ENCODE peak calls at places on chromosomes 6 and 20, in four cellular contexts. Q is mammary epithelial cell, R is RWPE2, O is psoas muscle. W is an unnamed sample.

GRCh38 chr6:34149831-34150400 is 4.0 kb upstream of the GRM4 start:
- DNase-seq in Q (no peak), R (peak), O (no peak), W (no peak)

GRCh38 chr6:36791553-36792171 is 47.6 kb downstream of the CPNE5 start:
- DNase-seq in Q (no peak), R (no peak), O (no peak), W (no peak)

GRCh38 chr6:158002249-158002950 is 20.7 kb downstream of the SYNJ2 start:
- DNase-seq in Q (peak), R (peak), O (no peak), W (no peak)

GRCh38 chr20:50151034-50151743 is 2.3 kb downstream of the PEDS1 start:
- DNase-seq in Q (peak), R (no peak), O (no peak), W (no peak)

GRCh38 chr6:45626087-45626891 is 248.6 kb upstream of the SUPT3H start:
- DNase-seq in Q (peak), R (peak), O (no peak), W (no peak)

GRCh38 chr6:156998824-156999330 is 221.7 kb downstream of the ARID1B start:
- DNase-seq in Q (no peak), R (no peak), O (no peak), W (no peak)

GRCh38 chr6:32087574-32088486 is 21.3 kb downstream of the TNXB start:
- DNase-seq in Q (peak), R (no peak), O (peak), W (peak)

GRCh38 chr6:78867370-78868040 is at the start of gene IRAK1BP1:
- DNase-seq in Q (peak), R (peak), O (peak), W (peak)

GRCh38 chr6:164163239-164163638 is 748.7 kb downstream of the QKI start:
- DNase-seq in Q (no peak), R (no peak), O (no peak), W (no peak)

GRCh38 chr6:119738425-119738824 is 388.9 kb upstream of the MAN1A1 start:
- DNase-seq in Q (no peak), R (no peak), O (no peak), W (no peak)

GRCh38 chr6:28597217-28597835 is 71.6 kb downstream of the GPX5 start:
- DNase-seq in Q (peak), R (no peak), O (no peak), W (peak)

GRCh38 chr20:17735959-17736621 is 36.3 kb downstream of the BANF2 start:
- DNase-seq in Q (no peak), R (no peak), O (no peak), W (no peak)

GRCh38 chr6:113095836-113096235 is 748.7 kb downstream of the RFPL4B start:
- DNase-seq in Q (no peak), R (no peak), O (no peak), W (no peak)

GRCh38 chr6:11918021-11918738 is 93.9 kb upstream of the HIVEP1 start:
- DNase-seq in Q (peak), R (no peak), O (no peak), W (no peak)

GRCh38 chr6:80433010-80433665 is 326.7 kb downstream of the BCKDHB start:
- DNase-seq in Q (no peak), R (no peak), O (no peak), W (no peak)

GRCh38 chr6:40733290-40733689 is 146.1 kb upstream of the LRFN2 start:
- DNase-seq in Q (no peak), R (no peak), O (no peak), W (no peak)

GRCh38 chr6:72084992-72085569 is 198.7 kb downstream of the RIMS1 start:
- DNase-seq in Q (no peak), R (no peak), O (no peak), W (no peak)

GRCh38 chr20:11814276-11814675 is 103.4 kb upstream of the BTBD3 start:
- DNase-seq in Q (peak), R (no peak), O (no peak), W (no peak)

GRCh38 chr20:41364236-41364855 is 2.3 kb downstream of the EMILIN3 start:
- DNase-seq in Q (no peak), R (peak), O (no peak), W (no peak)

GRCh38 chr20:53409177-53409576 is 184.5 kb downstream of the ZNF217 start:
- DNase-seq in Q (no peak), R (no peak), O (no peak), W (no peak)

GRCh38 chr6:133641111-133641510 is 247.8 kb upstream of the TCF21 start:
- DNase-seq in Q (no peak), R (no peak), O (no peak), W (no peak)

GRCh38 chr6:148944608-148945007 is 197.8 kb downstream of the UST start:
- DNase-seq in Q (no peak), R (no peak), O (no peak), W (no peak)

GRCh38 chr6:166496460-166496859 is 90.0 kb downstream of the RAMACL start:
- DNase-seq in Q (no peak), R (no peak), O (no peak), W (no peak)

GRCh38 chr20:21703740-21704407 is 1.6 kb upstream of the PAX1 start:
- DNase-seq in Q (no peak), R (no peak), O (no peak), W (no peak)

GRCh38 chr20:62303327-62304226 is 780 bp downstream of the ADRM1 start:
- DNase-seq in Q (peak), R (peak), O (no peak), W (peak)

GRCh38 chr6:4472953-4473642 is 303.1 kb upstream of the CDYL start:
- DNase-seq in Q (no peak), R (no peak), O (no peak), W (no peak)

GRCh38 chr6:135921176-135921575 is 69.7 kb downstream of the PDE7B start:
- DNase-seq in Q (no peak), R (no peak), O (no peak), W (no peak)

GRCh38 chr6:101853686-101854085 is 460.2 kb downstream of the GRIK2 start:
- DNase-seq in Q (no peak), R (no peak), O (no peak), W (no peak)

GRCh38 chr20:58293453-58293852 is 16.1 kb upstream of the RAB22A start:
- DNase-seq in Q (peak), R (no peak), O (no peak), W (no peak)

GRCh38 chr6:48490658-48491057 is 379.7 kb upstream of the PTCHD4 start:
- DNase-seq in Q (no peak), R (no peak), O (no peak), W (no peak)

GRCh38 chr6:81995548-81996289 is 243.2 kb upstream of the TENT5A start:
- DNase-seq in Q (peak), R (no peak), O (no peak), W (no peak)

GRCh38 chr20:24773751-24774201 is 175.3 kb upstream of the CST7 start:
- DNase-seq in Q (peak), R (no peak), O (no peak), W (no peak)

GRCh38 chr6:147837540-147837939 is 329.1 kb downstream of the SAMD5 start:
- DNase-seq in Q (no peak), R (no peak), O (no peak), W (no peak)

GRCh38 chr6:147841749-147842148 is 333.3 kb downstream of the SAMD5 start:
- DNase-seq in Q (no peak), R (no peak), O (no peak), W (no peak)
- H3K4me3 ChIP-seq in Q (no peak), R (no peak), O (no peak), W (no peak)

DNA sequence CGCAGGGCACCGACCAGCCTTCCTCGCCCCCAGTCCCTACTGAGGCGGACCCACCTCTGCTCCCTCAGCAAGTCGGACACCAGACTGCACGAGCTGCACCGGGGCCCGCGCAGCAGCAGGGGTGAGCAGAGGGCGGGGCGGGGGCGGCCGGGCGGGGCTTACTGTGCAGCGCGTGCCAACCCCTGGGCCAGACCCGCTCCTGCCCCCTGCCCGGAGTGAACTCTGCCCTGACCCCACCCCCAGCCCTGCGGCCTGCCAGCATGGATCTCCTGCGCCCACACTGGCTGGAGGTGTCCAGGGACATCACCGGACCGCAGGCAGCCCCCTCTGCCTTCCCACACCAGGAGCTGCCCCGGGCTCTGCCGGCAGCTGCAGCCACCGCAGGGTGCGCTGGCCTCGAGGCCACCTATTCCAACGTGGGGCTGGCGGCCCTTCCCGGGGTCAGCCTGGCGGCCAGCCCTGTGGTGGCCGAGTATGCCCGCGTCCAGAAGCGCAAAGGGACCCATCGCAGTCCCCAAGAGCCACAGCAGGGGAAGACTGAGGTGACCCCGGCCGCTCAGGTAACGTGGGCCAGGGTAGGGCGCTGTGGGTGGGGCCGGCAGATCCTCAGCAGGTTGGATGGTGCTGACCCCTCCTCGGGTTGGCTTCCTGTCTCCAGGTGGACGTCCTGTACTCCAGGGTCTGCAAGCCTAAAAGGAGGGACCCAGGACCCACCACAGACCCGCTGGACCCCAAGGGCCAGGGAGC is 1.5 kb upstream of the SLC2A4RG start:
- DNase-seq in Q (no peak), R (peak), O (peak), W (no peak)
- H3K4me3 ChIP-seq in Q (no peak), R (no peak), O (peak), W (no peak)

DNA sequence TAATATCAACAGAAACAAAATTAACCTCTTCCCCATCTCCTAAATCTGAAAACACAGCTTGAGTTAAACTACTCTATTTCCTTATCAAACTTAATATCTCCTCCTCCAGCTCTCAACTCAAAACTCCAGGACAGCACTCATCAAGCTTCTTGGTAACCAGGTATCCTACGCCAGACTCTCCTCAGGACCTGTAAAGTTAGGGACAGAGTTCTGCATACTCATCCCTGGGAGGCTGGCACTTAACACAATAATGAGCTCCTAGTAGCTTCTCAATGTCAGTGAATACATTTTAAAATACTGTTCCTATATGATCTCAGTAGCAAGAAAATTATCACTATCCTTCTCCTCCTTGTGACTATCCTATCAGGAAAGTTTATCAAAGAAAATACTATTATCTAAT is 240.3 kb downstream of the PTPRK start:
- DNase-seq in Q (no peak), R (no peak), O (no peak), W (no peak)
- H3K4me3 ChIP-seq in Q (no peak), R (no peak), O (no peak), W (no peak)

DNA sequence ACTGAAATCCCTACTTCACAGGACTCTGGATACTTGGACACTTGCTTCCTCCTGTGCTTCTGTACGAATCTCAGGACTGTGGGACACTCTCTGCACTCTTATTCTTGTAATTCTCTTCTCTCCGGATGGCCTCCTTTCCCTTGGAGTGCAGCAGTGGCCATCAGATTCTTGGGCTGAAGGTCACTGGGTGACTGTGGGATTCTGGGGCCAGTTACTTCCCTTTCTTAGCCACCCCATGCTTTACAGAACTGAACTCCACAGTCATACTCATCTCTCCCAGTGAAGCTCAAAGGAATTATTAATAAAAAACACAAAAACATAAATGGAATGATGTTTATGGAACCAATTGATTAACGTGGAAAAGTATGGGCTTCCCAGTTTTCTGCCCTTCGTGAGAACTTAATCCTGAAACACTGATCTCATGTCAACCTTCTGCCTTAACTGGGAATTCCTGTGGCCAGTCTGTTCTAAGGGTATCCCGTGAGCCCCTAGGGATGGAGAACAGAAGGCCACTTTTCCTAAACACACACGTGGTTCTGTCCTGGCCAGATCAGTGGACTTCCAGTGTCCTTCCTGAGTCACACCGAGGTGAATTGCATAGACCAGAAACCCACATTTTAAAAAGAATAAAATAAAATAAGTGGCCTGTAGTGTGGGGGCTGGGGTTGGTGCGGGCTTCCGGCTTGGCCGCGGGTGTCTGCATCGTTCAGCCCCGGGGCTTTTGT is 23.6 kb upstream of the HLA-E start:
- DNase-seq in Q (no peak), R (no peak), O (no peak), W (no peak)
- H3K4me3 ChIP-seq in Q (peak), R (no peak), O (peak), W (no peak)

DNA sequence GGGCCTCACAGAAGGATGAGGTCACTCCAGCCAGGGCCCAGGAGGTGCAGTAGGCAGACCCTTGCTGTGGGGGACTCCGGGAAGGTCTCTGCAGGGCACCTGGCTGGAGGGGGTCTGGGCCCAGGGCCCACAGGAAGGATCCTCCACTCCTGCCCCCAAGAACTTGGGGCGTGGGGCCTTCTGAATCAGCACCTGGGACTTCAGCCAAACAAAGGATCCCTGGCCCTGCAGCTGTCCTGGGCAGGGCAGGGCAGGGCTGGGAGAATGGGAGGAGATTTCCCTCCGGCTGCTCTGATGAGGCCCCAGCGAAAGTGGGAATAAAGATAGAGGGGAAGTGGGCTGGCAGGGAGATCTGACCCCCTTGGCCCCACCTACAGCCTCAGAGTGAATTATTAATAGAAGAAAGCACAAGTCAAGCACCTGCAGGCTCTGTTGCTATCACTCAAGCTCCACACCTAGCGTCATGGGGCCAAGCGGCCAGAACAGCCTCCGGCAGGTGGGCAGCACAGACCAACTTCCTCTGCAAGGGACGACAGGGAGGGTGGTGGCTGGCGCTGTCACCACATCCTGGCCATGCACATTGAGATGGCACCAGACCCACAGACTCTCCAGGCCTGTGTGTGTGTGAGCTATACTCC is 61.6 kb upstream of the MRPS10 start:
- DNase-seq in Q (peak), R (peak), O (peak), W (peak)
- H3K4me3 ChIP-seq in Q (no peak), R (no peak), O (no peak), W (no peak)